ENCODE peak calls at places on chromosomes 6 and 20, in ten cellular contexts. D is lower leg skin, X is NCI-H526 treated with DMSO at 0.1 percent for 48 hours, J is GM19239, K is hippocampal formation, T is amniotic stem cell, Q is T-helper 9 cell, A is M059J, M is NCI-H1105 treated with DMSO at 0.1 percent for 48 hours, Y is kidney glomerular epithelial cell. E is an unnamed sample.

GRCh38 chr6:134520181-134521115 is 202.5 kb upstream of the SGK1 start:
- DNase-seq in D (no peak), T (no peak), A (peak), Y (peak), M (no peak), J (no peak), K (no peak), X (no peak), Q (no peak), E (no peak)

GRCh38 chr6:157760589-157761330 is 62.3 kb upstream of the SNX9 start:
- DNase-seq in K (no peak), J (no peak), D (no peak), Q (no peak), M (no peak), X (no peak), A (peak), Y (peak), T (peak), E (peak)

GRCh38 chr20:32751309-32752020 is 8.2 kb upstream of the COMMD7 start:
- DNase-seq in Q (no peak), X (no peak), M (no peak), D (no peak), K (no peak), Y (no peak), A (no peak), T (no peak), J (no peak), E (no peak)

GRCh38 chr6:107173779-107174178 is 58.5 kb upstream of the BEND3 start:
- DNase-seq in T (no peak), Y (no peak), K (no peak), M (no peak), X (no peak), A (peak), J (no peak), Q (no peak), D (no peak), E (no peak)

GRCh38 chr20:35637266-35637665 is 21.6 kb downstream of the SPAG4 start:
- DNase-seq in X (no peak), M (no peak), Y (no peak), K (no peak), J (no peak), T (no peak), D (peak), A (no peak), Q (no peak), E (no peak)

GRCh38 chr6:52049252-52050050 is 38.0 kb downstream of the PKHD1 start:
- DNase-seq in K (no peak), Q (no peak), M (peak), D (no peak), X (peak), J (peak), Y (peak), A (peak), T (no peak), E (no peak)

GRCh38 chr6:110549277-110549676 is 72.9 kb upstream of the SLC22A16 start:
- DNase-seq in A (no peak), K (no peak), T (no peak), M (no peak), D (no peak), X (no peak), Q (no peak), J (no peak), Y (no peak), E (no peak)

GRCh38 chr6:19831358-19831757 is 5.8 kb upstream of the ID4 start:
- DNase-seq in K (no peak), M (no peak), A (no peak), X (no peak), J (no peak), Q (no peak), D (no peak), Y (peak), T (no peak), E (no peak)

GRCh38 chr6:79967178-79967577 is 19.8 kb upstream of the ELOVL4 start:
- DNase-seq in J (no peak), Y (no peak), Q (no peak), K (no peak), A (no peak), M (no peak), D (no peak), T (no peak), X (no peak), E (no peak)